ENCODE peak calls at places on chromosomes 13 and 19, in seven cellular contexts. One of them, this sample, is unnamed.

GRCh38 chr13:106063591-106064308 is 471.7 kb downstream of the EFNB2 start:
- DNase-seq in H1: no peak
- DNase-seq in neuronal stem cell: no peak
- DNase-seq in mesendoderm: no peak
- DNase-seq in IMR-90: peak
- DNase-seq in H9: no peak
- DNase-seq in trophoblast cell: peak
- DNase-seq in this sample: peak

GRCh38 chr13:93265800-93266199 is 39.2 kb downstream of the GPC6 start:
- DNase-seq in H1: no peak
- DNase-seq in neuronal stem cell: no peak
- DNase-seq in mesendoderm: no peak
- DNase-seq in IMR-90: no peak
- DNase-seq in H9: no peak
- DNase-seq in trophoblast cell: no peak
- DNase-seq in this sample: no peak

GRCh38 chr19:35944553-35944952 is 8.4 kb downstream of the LRFN3 start:
- DNase-seq in H1: no peak
- DNase-seq in neuronal stem cell: no peak
- DNase-seq in mesendoderm: no peak
- DNase-seq in IMR-90: no peak
- DNase-seq in H9: no peak
- DNase-seq in trophoblast cell: no peak
- DNase-seq in this sample: no peak

GRCh38 chr19:17795495-17795856 is 538 bp downstream of the B3GNT3 start:
- DNase-seq in H1: no peak
- DNase-seq in neuronal stem cell: no peak
- DNase-seq in mesendoderm: no peak
- DNase-seq in IMR-90: no peak
- DNase-seq in H9: no peak
- DNase-seq in trophoblast cell: no peak
- DNase-seq in this sample: no peak

GRCh38 chr19:11737964-11738745 is 591 bp downstream of the ZNF823 start:
- DNase-seq in H1: peak
- DNase-seq in neuronal stem cell: no peak
- DNase-seq in mesendoderm: peak
- DNase-seq in IMR-90: peak
- DNase-seq in H9: peak
- DNase-seq in trophoblast cell: peak
- DNase-seq in this sample: peak

GRCh38 chr19:38769635-38770211 is 3.6 kb downstream of the LGALS7 start:
- DNase-seq in H1: peak
- DNase-seq in neuronal stem cell: no peak
- DNase-seq in mesendoderm: peak
- DNase-seq in IMR-90: peak
- DNase-seq in H9: peak
- DNase-seq in trophoblast cell: peak
- DNase-seq in this sample: peak

GRCh38 chr13:21742041-21742440 is 71.2 kb downstream of the FGF9 start:
- DNase-seq in H1: no peak
- DNase-seq in neuronal stem cell: no peak
- DNase-seq in mesendoderm: peak
- DNase-seq in IMR-90: no peak
- DNase-seq in H9: no peak
- DNase-seq in trophoblast cell: peak
- DNase-seq in this sample: no peak

GRCh38 chr19:55196803-55197202 is 12.5 kb downstream of the PTPRH start:
- DNase-seq in H1: no peak
- DNase-seq in neuronal stem cell: no peak
- DNase-seq in mesendoderm: peak
- DNase-seq in IMR-90: no peak
- DNase-seq in H9: no peak
- DNase-seq in trophoblast cell: no peak
- DNase-seq in this sample: no peak

GRCh38 chr19:38852231-38853044 is 2.7 kb upstream of the HNRNPL start:
- DNase-seq in H1: peak
- DNase-seq in neuronal stem cell: no peak
- DNase-seq in mesendoderm: peak
- DNase-seq in IMR-90: peak
- DNase-seq in H9: peak
- DNase-seq in trophoblast cell: peak
- DNase-seq in this sample: peak

GRCh38 chr13:40813662-40814454 is 24.4 kb downstream of the SLC25A15 start:
- DNase-seq in H1: peak
- DNase-seq in neuronal stem cell: no peak
- DNase-seq in mesendoderm: peak
- DNase-seq in IMR-90: peak
- DNase-seq in H9: peak
- DNase-seq in trophoblast cell: peak
- DNase-seq in this sample: peak

GRCh38 chr13:48304132-48304876 is 753 bp downstream of the RB1 start:
- DNase-seq in H1: no peak
- DNase-seq in neuronal stem cell: peak
- DNase-seq in mesendoderm: no peak
- DNase-seq in IMR-90: peak
- DNase-seq in H9: no peak
- DNase-seq in trophoblast cell: peak
- DNase-seq in this sample: peak

GRCh38 chr19:33300016-33300981 is 2.0 kb downstream of the CEBPA start:
- DNase-seq in H1: peak
- DNase-seq in neuronal stem cell: no peak
- DNase-seq in mesendoderm: no peak
- DNase-seq in IMR-90: no peak
- DNase-seq in H9: no peak
- DNase-seq in trophoblast cell: peak
- DNase-seq in this sample: no peak

GRCh38 chr19:20479483-20479882 is 86.1 kb downstream of the ZNF737 start:
- DNase-seq in H1: no peak
- DNase-seq in neuronal stem cell: no peak
- DNase-seq in mesendoderm: no peak
- DNase-seq in IMR-90: no peak
- DNase-seq in H9: no peak
- DNase-seq in trophoblast cell: no peak
- DNase-seq in this sample: no peak

GRCh38 chr13:91804724-91805123 is 406.3 kb downstream of the GPC5 start:
- DNase-seq in H1: no peak
- DNase-seq in neuronal stem cell: no peak
- DNase-seq in mesendoderm: no peak
- DNase-seq in IMR-90: no peak
- DNase-seq in H9: no peak
- DNase-seq in trophoblast cell: no peak
- DNase-seq in this sample: no peak

GRCh38 chr13:102907886-102908515 is 62.2 kb downstream of the ERCC5 start:
- DNase-seq in H1: no peak
- DNase-seq in neuronal stem cell: no peak
- DNase-seq in mesendoderm: no peak
- DNase-seq in IMR-90: no peak
- DNase-seq in H9: no peak
- DNase-seq in trophoblast cell: no peak
- DNase-seq in this sample: no peak

GRCh38 chr13:99269627-99270252 is 11.6 kb upstream of the GPR18 start:
- DNase-seq in H1: no peak
- DNase-seq in neuronal stem cell: no peak
- DNase-seq in mesendoderm: peak
- DNase-seq in IMR-90: peak
- DNase-seq in H9: no peak
- DNase-seq in trophoblast cell: peak
- DNase-seq in this sample: peak

GRCh38 chr13:68190826-68191225 is 960.7 kb upstream of the PCDH9 start:
- DNase-seq in H1: no peak
- DNase-seq in neuronal stem cell: no peak
- DNase-seq in mesendoderm: peak
- DNase-seq in IMR-90: no peak
- DNase-seq in H9: no peak
- DNase-seq in trophoblast cell: peak
- DNase-seq in this sample: peak

GRCh38 chr19:10205636-10206035 is 10.9 kb upstream of the DNMT1 start:
- DNase-seq in H1: no peak
- DNase-seq in neuronal stem cell: no peak
- DNase-seq in mesendoderm: no peak
- DNase-seq in IMR-90: no peak
- DNase-seq in H9: no peak
- DNase-seq in trophoblast cell: peak
- DNase-seq in this sample: no peak

GRCh38 chr13:55062662-55063061 is 2034.0 kb downstream of the OLFM4 start:
- DNase-seq in H1: no peak
- DNase-seq in neuronal stem cell: no peak
- DNase-seq in mesendoderm: no peak
- DNase-seq in IMR-90: no peak
- DNase-seq in H9: no peak
- DNase-seq in trophoblast cell: no peak
- DNase-seq in this sample: no peak
- H2BK5ac ChIP-seq in H1: no peak
- H2BK5ac ChIP-seq in neuronal stem cell: no peak
- H2BK5ac ChIP-seq in mesendoderm: no peak
- H2BK5ac ChIP-seq in IMR-90: no peak
- H2BK5ac ChIP-seq in H9: no peak
- H2BK5ac ChIP-seq in trophoblast cell: no peak
- H2BK5ac ChIP-seq in this sample: no peak

DNA sequence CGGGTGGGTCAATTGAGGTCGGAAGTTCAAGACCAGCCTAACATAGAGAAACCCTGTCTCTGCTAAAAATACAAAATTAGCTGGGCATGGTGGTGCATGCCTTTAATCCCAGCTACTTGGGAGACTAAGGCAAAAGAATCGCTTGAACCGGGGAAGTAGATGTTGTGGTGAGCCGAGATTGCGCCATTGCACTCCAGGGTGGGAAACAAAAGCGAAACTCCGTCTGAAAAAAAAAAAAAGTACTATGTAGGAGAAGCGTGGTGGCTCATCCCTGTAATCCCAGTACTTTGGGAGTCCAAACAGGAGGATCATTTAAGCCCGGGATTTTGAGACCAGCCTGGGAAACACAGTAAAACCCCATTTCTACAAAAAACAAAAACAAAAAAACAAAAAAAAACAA is 22.7 kb upstream of the ERVV-1 start:
- DNase-seq in H1: no peak
- DNase-seq in neuronal stem cell: no peak
- DNase-seq in mesendoderm: no peak
- DNase-seq in IMR-90: no peak
- DNase-seq in H9: no peak
- DNase-seq in trophoblast cell: peak
- DNase-seq in this sample: no peak
- H2BK5ac ChIP-seq in H1: no peak
- H2BK5ac ChIP-seq in neuronal stem cell: no peak
- H2BK5ac ChIP-seq in mesendoderm: no peak
- H2BK5ac ChIP-seq in IMR-90: no peak
- H2BK5ac ChIP-seq in H9: no peak
- H2BK5ac ChIP-seq in trophoblast cell: no peak
- H2BK5ac ChIP-seq in this sample: no peak

DNA sequence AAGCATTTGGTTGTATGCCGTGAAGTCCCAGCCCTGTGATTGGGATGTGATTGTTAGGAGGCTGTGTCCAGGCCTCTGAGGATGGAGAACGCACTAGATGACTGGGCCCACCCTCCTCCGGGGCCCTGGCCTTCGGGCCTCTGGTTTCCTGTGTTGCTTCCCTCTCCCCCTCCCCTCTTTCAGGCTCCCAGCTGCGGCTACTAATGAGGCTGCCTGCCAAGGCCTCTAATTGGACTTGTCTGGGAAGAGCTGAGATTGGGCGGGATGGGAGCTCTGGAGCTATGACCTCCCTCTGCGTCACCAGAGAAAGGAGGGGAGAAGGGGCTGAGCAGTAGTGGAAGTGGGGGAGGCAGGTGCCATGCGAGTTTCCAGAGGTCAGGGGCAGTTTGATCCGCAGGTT is 9.9 kb downstream of the PTH2 start:
- DNase-seq in H1: no peak
- DNase-seq in neuronal stem cell: no peak
- DNase-seq in mesendoderm: peak
- DNase-seq in IMR-90: peak
- DNase-seq in H9: no peak
- DNase-seq in trophoblast cell: no peak
- DNase-seq in this sample: no peak
- H2BK5ac ChIP-seq in H1: no peak
- H2BK5ac ChIP-seq in neuronal stem cell: peak
- H2BK5ac ChIP-seq in mesendoderm: no peak
- H2BK5ac ChIP-seq in IMR-90: no peak
- H2BK5ac ChIP-seq in H9: no peak
- H2BK5ac ChIP-seq in trophoblast cell: no peak
- H2BK5ac ChIP-seq in this sample: no peak

DNA sequence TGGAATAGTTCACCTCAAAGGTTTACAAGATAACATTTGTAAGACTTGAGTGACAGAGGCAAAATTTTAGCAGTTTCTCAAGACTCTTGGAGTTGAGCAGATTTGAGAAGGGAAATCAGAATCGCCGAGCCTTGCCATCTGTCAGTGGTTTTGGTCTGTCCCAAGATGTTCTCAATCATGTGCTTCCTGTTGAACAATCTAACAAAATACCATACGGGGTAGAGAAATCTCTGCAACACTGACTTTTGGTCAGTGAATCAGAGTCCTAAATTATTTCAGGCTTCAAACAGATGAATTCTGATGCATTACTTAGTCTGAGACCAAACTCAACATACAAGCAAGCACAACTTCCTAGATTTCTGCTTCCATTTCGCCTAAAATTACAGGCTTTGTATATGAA is 3.8 kb downstream of the KCTD12 start:
- DNase-seq in H1: no peak
- DNase-seq in neuronal stem cell: no peak
- DNase-seq in mesendoderm: no peak
- DNase-seq in IMR-90: no peak
- DNase-seq in H9: no peak
- DNase-seq in trophoblast cell: peak
- DNase-seq in this sample: peak
- H2BK5ac ChIP-seq in H1: no peak
- H2BK5ac ChIP-seq in neuronal stem cell: no peak
- H2BK5ac ChIP-seq in mesendoderm: no peak
- H2BK5ac ChIP-seq in IMR-90: no peak
- H2BK5ac ChIP-seq in H9: no peak
- H2BK5ac ChIP-seq in trophoblast cell: no peak
- H2BK5ac ChIP-seq in this sample: no peak

GRCh38 chr19:6267552-6268381 is 12.0 kb downstream of the MLLT1 start:
- DNase-seq in H1: no peak
- DNase-seq in neuronal stem cell: no peak
- DNase-seq in mesendoderm: no peak
- DNase-seq in IMR-90: peak
- DNase-seq in H9: no peak
- DNase-seq in trophoblast cell: no peak
- DNase-seq in this sample: peak
- H2BK5ac ChIP-seq in H1: no peak
- H2BK5ac ChIP-seq in neuronal stem cell: no peak
- H2BK5ac ChIP-seq in mesendoderm: no peak
- H2BK5ac ChIP-seq in IMR-90: no peak
- H2BK5ac ChIP-seq in H9: no peak
- H2BK5ac ChIP-seq in trophoblast cell: no peak
- H2BK5ac ChIP-seq in this sample: no peak

This sample was measured in mesenchymal stem cell.